ENCODE peak calls at places on chromosomes 11 and 22, in nine cellular contexts. S is kidney epithelial cell, V is PC-9, G is GM12864, J is AG10803, D is NB4, F is tibial nerve, M is transverse colon, B is astrocyte of the cerebellum. Z is an unnamed sample.

GRCh38 chr11:100984668-100985067 is 144.9 kb downstream of the PGR start:
- DNase-seq in F (no peak), D (no peak), B (no peak), M (no peak), S (no peak), J (no peak), G (peak), V (no peak), Z (no peak)

GRCh38 chr11:68373810-68374501 is 61.6 kb downstream of the LRP5 start:
- DNase-seq in F (no peak), V (no peak), B (no peak), M (peak), J (peak), G (no peak), D (no peak), S (no peak), Z (peak)

GRCh38 chr11:129937592-129938238 is 42.3 kb upstream of the NFRKB start:
- DNase-seq in B (peak), S (no peak), V (no peak), F (no peak), D (no peak), J (no peak), G (no peak), M (no peak), Z (no peak)

GRCh38 chr11:8694137-8694536 is 11.5 kb downstream of the RPL27A start:
- DNase-seq in M (no peak), F (no peak), D (no peak), S (no peak), V (no peak), J (no peak), B (no peak), G (no peak), Z (no peak)

GRCh38 chr11:27770576-27770975 is 70.3 kb upstream of the BDNF start:
- DNase-seq in F (no peak), G (no peak), D (no peak), S (peak), B (no peak), V (peak), M (no peak), J (no peak), Z (no peak)

GRCh38 chr22:37462426-37462825 is 23.8 kb downstream of the MFNG start:
- DNase-seq in G (no peak), M (no peak), J (no peak), B (no peak), V (no peak), D (no peak), F (no peak), S (no peak), Z (no peak)

GRCh38 chr22:47053013-47053864 is 290.8 kb downstream of the TBC1D22A start:
- DNase-seq in F (no peak), J (peak), S (no peak), D (peak), V (no peak), G (no peak), M (no peak), B (no peak), Z (no peak)

GRCh38 chr22:23058063-23058462 is 12.3 kb upstream of the GNAZ start:
- DNase-seq in M (no peak), S (no peak), B (no peak), J (no peak), G (no peak), F (no peak), V (no peak), D (no peak), Z (no peak)

GRCh38 chr22:31081963-31082605 is 966 bp downstream of the SMTN start:
- DNase-seq in J (peak), D (no peak), M (peak), V (peak), F (no peak), S (no peak), G (no peak), B (no peak), Z (no peak)

GRCh38 chr11:290621-291231 is 1.8 kb downstream of the PGGHG start:
- DNase-seq in F (no peak), V (no peak), G (no peak), J (no peak), M (peak), D (no peak), S (no peak), B (no peak), Z (no peak)

GRCh38 chr22:24190159-24190540 is 8.9 kb downstream of the SUSD2 start:
- DNase-seq in B (no peak), M (no peak), J (no peak), V (no peak), D (no peak), S (no peak), F (no peak), G (no peak), Z (no peak)

GRCh38 chr22:31350410-31350863 is 4.3 kb upstream of the PATZ1 start:
- DNase-seq in G (no peak), V (no peak), B (no peak), F (no peak), S (no peak), M (peak), J (no peak), D (no peak), Z (no peak)

GRCh38 chr11:109377039-109377742 is 44.8 kb upstream of the C11orf87 start:
- DNase-seq in G (no peak), D (no peak), V (no peak), J (no peak), F (no peak), S (no peak), B (no peak), M (no peak), Z (no peak)

GRCh38 chr11:130726234-130726559 is 190.1 kb downstream of the SNX19 start:
- DNase-seq in S (no peak), F (no peak), J (peak), V (peak), G (no peak), M (peak), B (peak), D (no peak), Z (no peak)

GRCh38 chr11:106326087-106326486 is 248.6 kb downstream of the AASDHPPT start:
- DNase-seq in J (no peak), F (no peak), D (no peak), M (no peak), S (no peak), B (no peak), G (no peak), V (no peak), Z (no peak)

GRCh38 chr11:71484248-71485062 is 31.5 kb downstream of the NADSYN1 start:
- DNase-seq in V (no peak), F (no peak), S (no peak), M (no peak), D (no peak), B (no peak), J (no peak), G (no peak), Z (no peak)

GRCh38 chr22:31489632-31490495 is at the start of gene EIF4ENIF1:
- DNase-seq in F (peak), V (peak), B (peak), S (no peak), G (no peak), J (peak), M (peak), D (peak), Z (no peak)

GRCh38 chr11:105693075-105693474 is 83.2 kb downstream of the GRIA4 start:
- DNase-seq in J (no peak), D (no peak), F (no peak), S (no peak), V (no peak), G (no peak), B (no peak), M (no peak), Z (no peak)

GRCh38 chr11:45168366-45169130 is 22.1 kb downstream of the PRDM11 start:
- DNase-seq in V (no peak), J (no peak), M (no peak), D (no peak), B (no peak), G (no peak), F (no peak), S (no peak), Z (no peak)

GRCh38 chr22:47457021-47457420 is 694.6 kb downstream of the TBC1D22A start:
- DNase-seq in J (no peak), D (no peak), F (no peak), M (no peak), S (no peak), V (no peak), G (no peak), B (no peak), Z (no peak)

GRCh38 chr22:36571991-36572390 is 43.0 kb upstream of the EIF3D start:
- DNase-seq in J (no peak), S (no peak), M (no peak), G (no peak), B (no peak), V (peak), D (no peak), F (no peak), Z (peak)

GRCh38 chr22:26536762-26537134 is 24.5 kb upstream of the TFIP11 start:
- DNase-seq in B (no peak), F (no peak), D (no peak), M (no peak), V (no peak), G (no peak), J (no peak), S (no peak), Z (no peak)

GRCh38 chr11:8022876-8023275 is 35.7 kb downstream of the EIF3F start:
- DNase-seq in F (no peak), S (no peak), V (no peak), G (no peak), D (no peak), B (no peak), J (peak), M (no peak), Z (no peak)

GRCh38 chr11:133821776-133822175 is 23.5 kb downstream of the SPATA19 start:
- DNase-seq in J (no peak), M (peak), V (no peak), F (no peak), D (peak), B (no peak), G (peak), S (no peak), Z (peak)

GRCh38 chr11:103338621-103339484 is 229.6 kb downstream of the DYNC2H1 start:
- DNase-seq in D (peak), S (no peak), V (no peak), J (peak), F (no peak), G (no peak), M (no peak), B (no peak), Z (no peak)

GRCh38 chr22:24040946-24041345 is 29.8 kb downstream of the CABIN1 start:
- DNase-seq in J (no peak), G (no peak), V (no peak), S (no peak), B (no peak), D (no peak), F (no peak), M (no peak), Z (no peak)

DNA sequence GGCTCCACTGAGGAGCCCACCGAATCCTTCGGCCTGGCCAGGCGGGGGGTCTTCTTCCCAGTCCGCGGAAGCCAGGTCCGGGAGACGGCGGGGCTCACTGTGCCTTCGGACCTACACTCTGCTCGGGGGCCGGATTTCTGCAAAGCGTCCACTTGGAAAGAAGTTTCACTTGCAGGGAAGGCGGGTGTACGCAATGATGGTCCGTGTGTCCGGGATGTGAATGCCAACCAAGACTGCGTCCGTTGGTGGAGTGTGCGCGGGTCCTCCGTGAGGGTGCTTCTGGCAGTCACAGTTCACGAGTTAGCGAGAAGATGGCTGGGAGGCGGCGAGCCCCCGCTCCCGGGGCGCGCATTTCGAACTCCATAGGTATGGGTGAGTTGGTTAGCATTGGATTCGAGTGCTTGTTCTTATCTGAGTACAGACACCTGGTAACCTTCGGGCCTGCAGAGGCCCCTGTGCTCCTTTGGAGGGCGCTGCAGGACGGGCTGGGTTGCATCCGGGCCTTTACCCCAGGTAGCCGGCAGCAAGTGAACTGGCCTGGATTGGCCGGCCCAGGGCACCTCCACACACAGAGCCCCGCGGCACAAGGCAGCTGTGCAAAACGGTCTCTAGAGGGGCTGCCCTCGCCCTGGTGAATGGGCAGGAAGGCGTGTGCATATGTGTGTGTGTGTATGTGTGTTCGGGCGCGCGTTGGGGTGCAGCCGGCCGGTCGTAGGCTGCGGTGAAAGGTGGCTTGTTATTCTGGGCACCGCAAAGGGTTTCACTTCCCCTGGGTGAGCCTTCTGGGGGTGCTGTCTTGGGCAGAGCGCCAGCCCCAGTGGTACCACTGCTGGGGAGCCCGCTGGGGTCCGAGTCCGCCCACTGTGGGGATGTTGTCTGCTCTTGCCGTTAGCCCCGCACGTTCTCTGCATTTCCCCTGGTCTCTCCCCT is 13.3 kb upstream of the CYP2R1 start:
- DNase-seq in M (peak), J (peak), D (peak), V (no peak), F (peak), G (peak), B (no peak), S (no peak), Z (no peak)
- H3K4me3 ChIP-seq in M (peak), J (peak), D (peak), V (no peak), F (peak), G (peak), B (peak), S (peak), Z (no peak)

DNA sequence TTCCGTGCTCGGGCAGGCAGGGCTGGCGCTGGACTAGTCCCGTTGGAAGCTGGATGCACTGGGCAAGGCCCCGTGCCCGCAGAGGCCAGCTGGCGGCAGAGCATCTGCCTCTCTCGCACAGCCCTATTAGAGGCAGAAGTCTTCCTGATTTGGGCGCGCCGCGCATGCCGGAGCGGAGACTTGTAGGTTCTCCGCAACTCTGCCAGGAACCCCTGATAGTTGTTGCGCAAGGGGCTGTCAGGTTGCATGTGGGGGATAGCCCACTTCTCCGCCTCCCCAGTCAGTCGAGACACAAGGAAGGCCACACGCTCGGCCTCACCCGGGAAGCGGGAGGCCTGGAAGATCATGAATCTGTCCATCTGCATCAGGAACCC is 1.2 kb downstream of the RTL6 start:
- DNase-seq in D (no peak), G (no peak), F (no peak), M (no peak), V (no peak), J (no peak), S (no peak), B (no peak), Z (no peak)
- TF ChIP-seq CTCF in D (no peak), G (no peak), F (no peak), M (no peak), V (no peak), J (no peak), S (no peak), B (no peak), Z (no peak)

DNA sequence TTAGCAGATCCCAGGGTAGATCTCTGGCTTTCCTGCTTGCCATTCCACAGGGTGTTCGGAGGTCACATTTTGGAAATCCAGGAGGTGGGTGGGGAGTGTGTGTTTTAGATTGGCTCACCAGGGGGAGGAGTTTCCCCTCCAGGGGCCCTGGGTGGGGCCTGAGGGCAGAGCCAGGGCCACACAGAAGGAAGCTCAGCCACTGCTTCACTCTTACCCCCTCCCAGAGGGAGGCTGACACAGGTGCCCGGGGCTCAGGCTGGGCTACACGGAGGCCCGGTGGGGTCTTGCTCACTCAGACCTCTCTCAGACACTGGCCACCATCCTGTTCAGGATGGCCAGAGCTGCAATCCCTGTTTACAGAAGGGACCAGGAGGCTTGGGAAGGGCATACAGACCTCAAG is 2.5 kb downstream of the WNT7B start:
- DNase-seq in G (no peak), V (peak), F (no peak), M (no peak), D (peak), S (no peak), B (no peak), J (no peak), Z (no peak)
- H3K4me3 ChIP-seq in G (no peak), V (peak), F (no peak), M (no peak), D (no peak), S (no peak), B (no peak), J (no peak), Z (no peak)

DNA sequence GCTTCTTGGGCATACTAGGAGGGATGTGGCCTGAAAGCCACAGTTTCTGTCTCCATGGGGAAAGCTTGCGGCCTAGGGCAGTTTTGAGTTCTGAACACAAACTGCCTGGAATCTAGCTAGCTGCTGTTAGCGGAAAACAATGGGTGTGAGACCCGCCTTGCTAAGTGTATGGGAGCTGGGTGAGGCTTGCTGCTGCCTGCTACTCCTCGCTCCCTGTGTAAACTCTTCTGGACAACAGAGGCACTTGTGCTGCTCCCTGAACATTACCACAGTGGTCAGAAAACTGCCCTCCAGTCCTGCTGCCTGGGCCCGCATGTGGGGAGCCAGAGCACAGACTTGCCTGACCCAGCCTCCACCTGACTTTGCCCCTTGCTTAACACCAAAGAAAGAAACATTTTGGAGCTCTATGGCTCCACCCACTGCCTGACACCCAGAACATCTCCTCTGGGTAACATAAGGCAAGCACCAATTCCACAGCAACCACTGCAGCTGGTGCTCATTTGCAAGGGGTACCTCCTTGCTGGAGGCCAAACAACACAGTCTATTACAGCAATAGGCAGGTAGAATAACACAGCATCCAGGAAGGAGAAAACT is 766.3 kb upstream of the RAG2 start:
- DNase-seq in V (no peak), J (no peak), F (no peak), G (no peak), S (no peak), D (peak), M (no peak), B (no peak), Z (no peak)
- TF ChIP-seq CTCF in V (no peak), J (no peak), F (no peak), G (no peak), S (no peak), D (no peak), M (no peak), B (no peak), Z (no peak)